ENCODE peak calls at places on chromosomes 2 and 18, in five cellular contexts. V is vagina; Q is NCI-H1092 treated with DMSO at 0.1 percent for 48 hours; W is activated naive CD4-positive, alpha-beta T cell; H is mesenchymal stem cell. B is an unnamed sample.

GRCh38 chr2:236592821-236593220 is 23.2 kb downstream of the ACKR3 start:
- DNase-seq in V (no peak), Q (peak; percentile 52), W (no peak), H (no peak), B (no peak)

GRCh38 chr2:67041051-67041450 is 356.1 kb upstream of the ETAA1 start:
- DNase-seq in V (no peak), Q (no peak), W (no peak), H (peak; percentile 22), B (no peak)

GRCh38 chr2:16221461-16222010 is 281.2 kb downstream of the MYCN start:
- DNase-seq in V (no peak), Q (no peak), W (no peak), H (no peak), B (no peak)

GRCh38 chr18:58847383-58848071 is 17.1 kb upstream of the ZNF532 start:
- DNase-seq in V (no peak), Q (no peak), W (no peak), H (no peak), B (no peak)

GRCh38 chr2:141526760-141527159 is 604.1 kb downstream of the LRP1B start:
- DNase-seq in V (no peak), Q (no peak), W (no peak), H (no peak), B (no peak)

GRCh38 chr18:70132999-70133398 is 72.5 kb downstream of the RTTN start:
- DNase-seq in V (no peak), Q (no peak), W (no peak), H (peak; percentile 94), B (no peak)

GRCh38 chr2:158048327-158048726 is 53.3 kb upstream of the UPP2 start:
- DNase-seq in V (no peak), Q (no peak), W (no peak), H (no peak), B (no peak)

GRCh38 chr2:189519631-189520387 is 60.8 kb downstream of the SLC40A1 start:
- DNase-seq in V (no peak), Q (no peak), W (no peak), H (no peak), B (no peak)

GRCh38 chr2:235917506-235917905 is 250.7 kb downstream of the GBX2 start:
- DNase-seq in V (no peak), Q (no peak), W (no peak), H (no peak), B (no peak)

GRCh38 chr2:113739849-113740248 is 16.6 kb downstream of the SLC35F5 start:
- DNase-seq in V (no peak), Q (no peak), W (no peak), H (no peak), B (no peak)

GRCh38 chr2:202542142-202542541 is 92.6 kb upstream of the FAM117B start:
- DNase-seq in V (no peak), Q (no peak), W (no peak), H (no peak), B (no peak)

GRCh38 chr2:16281451-16282330 is 341.3 kb downstream of the MYCN start:
- DNase-seq in V (no peak), Q (peak; percentile 15), W (no peak), H (peak; percentile 1), B (no peak)

GRCh38 chr18:36843784-36844183 is 14.9 kb downstream of the KIAA1328 start:
- DNase-seq in V (no peak), Q (no peak), W (no peak), H (peak; percentile 66), B (no peak)